ENCODE peak calls at places on chromosomes 4 and X, in ten cellular contexts. S, L, W, U, D, B, P, H, N and A are unnamed samples.

GRCh38 chr4:60805500-60806313 is 394.4 kb upstream of the ADGRL3 start:
- DNase-seq in D (peak; percentile 11), P (peak; percentile 55), H (no peak), B (no peak), U (peak; percentile 21), L (no peak), W (peak; percentile 31), N (peak; percentile 7), S (peak; percentile 27), A (no peak)

GRCh38 chr4:72063726-72064125 is 31.9 kb downstream of the NPFFR2 start:
- DNase-seq in B (no peak), W (no peak), P (no peak), L (no peak), N (no peak), U (no peak), D (no peak), H (no peak), S (peak; percentile 34), A (no peak)

GRCh38 chr4:103012594-103012993 is 6.9 kb downstream of the SLC9B1 start:
- DNase-seq in P (no peak), D (no peak), H (no peak), W (peak; percentile 17), N (no peak), S (peak; percentile 17), L (no peak), U (no peak), B (no peak), A (no peak)

GRCh38 chr4:143084566-143084965 is 100.2 kb upstream of the USP38 start:
- DNase-seq in S (peak; percentile 6), W (no peak), P (no peak), D (peak; percentile 8), U (no peak), H (no peak), L (no peak), N (no peak), B (no peak), A (no peak)

GRCh38 chr4:14441550-14441949 is 560.7 kb upstream of the CPEB2 start:
- DNase-seq in D (no peak), W (no peak), S (no peak), P (no peak), U (no peak), L (no peak), H (no peak), N (no peak), B (no peak), A (no peak)

GRCh38 chr4:22678851-22679517 is 13.8 kb upstream of the GBA3 start:
- DNase-seq in S (peak; percentile 31), W (no peak), N (no peak), B (no peak), L (no peak), U (no peak), D (no peak), P (no peak), H (no peak), A (no peak)

GRCh38 chr4:98601719-98602118 is 56.7 kb downstream of the TSPAN5 start:
- DNase-seq in B (no peak), S (no peak), H (no peak), W (no peak), L (no peak), N (no peak), U (peak; percentile 52), D (no peak), P (no peak), A (no peak)

GRCh38 chr4:17152941-17153340 is 254.5 kb upstream of the LDB2 start:
- DNase-seq in H (no peak), U (no peak), D (no peak), B (no peak), N (no peak), W (no peak), S (no peak), P (no peak), L (no peak), A (no peak)

GRCh38 chr4:183544109-183544508 is 39.3 kb downstream of the ING2 start:
- DNase-seq in P (no peak), L (no peak), B (no peak), S (no peak), N (no peak), W (peak; percentile 2), U (peak; percentile 16), H (no peak), D (peak; percentile 8), A (no peak)

GRCh38 chr4:7524841-7525240 is 90.1 kb upstream of the PSAPL1 start:
- DNase-seq in L (no peak), H (no peak), D (no peak), U (no peak), P (no peak), W (no peak), B (no peak), S (no peak), N (no peak), A (no peak)

GRCh38 chrX:153226344-153227190 is 47.5 kb downstream of the MAGEA1 start:
- DNase-seq in U (peak; percentile 91), D (peak; percentile 57), P (peak; percentile 74), L (no peak), N (no peak), S (peak; percentile 36), H (no peak), W (peak; percentile 2), B (no peak), A (peak; percentile 3)

GRCh38 chr4:14897217-14897616 is 105.1 kb upstream of the CPEB2 start:
- DNase-seq in B (no peak), N (no peak), W (no peak), D (no peak), L (no peak), H (no peak), S (no peak), U (no peak), P (no peak), A (no peak)

GRCh38 chr4:61740950-61741638 is 541.0 kb downstream of the ADGRL3 start:
- DNase-seq in S (peak; percentile 7), L (no peak), N (no peak), H (no peak), D (no peak), P (no peak), B (no peak), W (no peak), U (no peak), A (no peak)

GRCh38 chr4:142567620-142568451 is 278.3 kb downstream of the INPP4B start:
- DNase-seq in N (no peak), W (peak; percentile 47), U (peak; percentile 20), D (no peak), S (peak; percentile 67), B (no peak), L (no peak), P (no peak), H (no peak), A (no peak)

GRCh38 chrX:69029696-69030245 is 135.5 kb downstream of the PJA1 start:
- DNase-seq in N (no peak), D (no peak), S (no peak), P (no peak), L (no peak), B (no peak), H (no peak), W (no peak), U (no peak), A (no peak)

GRCh38 chr4:114694770-114695169 is 96.2 kb downstream of the UGT8 start:
- DNase-seq in P (peak; percentile 69), D (peak; percentile 20), W (peak; percentile 28), H (no peak), B (no peak), L (no peak), N (peak; percentile 7), S (peak; percentile 23), U (peak; percentile 43), A (peak; percentile 13)

GRCh38 chr4:76213415-76214268 is at the start of gene SCARB2:
- DNase-seq in N (peak; percentile 91), S (peak; percentile 89), U (peak; percentile 73), B (peak; percentile 93), D (peak; percentile 86), L (peak; percentile 80), H (peak; percentile 75), W (peak; percentile 84), P (peak; percentile 79), A (peak; percentile 81)